ENCODE peak calls at places on chromosomes 11 and 22, in six cellular contexts. One of them, this sample, is unnamed.

GRCh38 chr11:8597182-8597581 is 3.2 kb upstream of the STK33 start:
- DNase-seq in heart right ventricle: no peak
- DNase-seq in colonic mucosa: no peak
- DNase-seq in GM23338: no peak
- DNase-seq in foreskin fibroblast: peak; percentile 76
- DNase-seq in BE2C: no peak
- DNase-seq in this sample: peak; percentile 68

GRCh38 chr11:119316017-119316728 is 757 bp downstream of the MCAM start:
- DNase-seq in heart right ventricle: peak; percentile 65
- DNase-seq in colonic mucosa: no peak
- DNase-seq in GM23338: no peak
- DNase-seq in foreskin fibroblast: no peak
- DNase-seq in BE2C: peak; percentile 74
- DNase-seq in this sample: no peak

GRCh38 chr11:103888541-103888951 is 147.9 kb upstream of the DDI1 start:
- DNase-seq in heart right ventricle: no peak
- DNase-seq in colonic mucosa: no peak
- DNase-seq in GM23338: no peak
- DNase-seq in foreskin fibroblast: no peak
- DNase-seq in BE2C: no peak
- DNase-seq in this sample: no peak

GRCh38 chr11:79440451-79441158 is at the start of gene TENM4:
- DNase-seq in heart right ventricle: peak; percentile 50
- DNase-seq in colonic mucosa: peak; percentile 35
- DNase-seq in GM23338: peak; percentile 49
- DNase-seq in foreskin fibroblast: peak; percentile 94
- DNase-seq in BE2C: peak; percentile 81
- DNase-seq in this sample: peak; percentile 78

GRCh38 chr11:73249858-73250773 is 22.0 kb upstream of the P2RY6 start:
- DNase-seq in heart right ventricle: no peak
- DNase-seq in colonic mucosa: no peak
- DNase-seq in GM23338: no peak
- DNase-seq in foreskin fibroblast: no peak
- DNase-seq in BE2C: no peak
- DNase-seq in this sample: no peak

GRCh38 chr11:11620966-11621880 is 582 bp downstream of the GALNT18 start:
- DNase-seq in heart right ventricle: peak; percentile 33
- DNase-seq in colonic mucosa: peak; percentile 27
- DNase-seq in GM23338: peak; percentile 50
- DNase-seq in foreskin fibroblast: peak; percentile 68
- DNase-seq in BE2C: no peak
- DNase-seq in this sample: no peak

GRCh38 chr22:46054878-46055158 is 77.9 kb upstream of the WNT7B start:
- DNase-seq in heart right ventricle: no peak
- DNase-seq in colonic mucosa: no peak
- DNase-seq in GM23338: no peak
- DNase-seq in foreskin fibroblast: no peak
- DNase-seq in BE2C: no peak
- DNase-seq in this sample: no peak

GRCh38 chr11:64814712-64815187 is 4.4 kb upstream of the MEN1 start:
- DNase-seq in heart right ventricle: no peak
- DNase-seq in colonic mucosa: no peak
- DNase-seq in GM23338: no peak
- DNase-seq in foreskin fibroblast: no peak
- DNase-seq in BE2C: no peak
- DNase-seq in this sample: no peak

GRCh38 chr11:23866641-23867040 is 630.2 kb upstream of the LUZP2 start:
- DNase-seq in heart right ventricle: no peak
- DNase-seq in colonic mucosa: no peak
- DNase-seq in GM23338: no peak
- DNase-seq in foreskin fibroblast: peak; percentile 6
- DNase-seq in BE2C: no peak
- DNase-seq in this sample: no peak

GRCh38 chr11:116460156-116460965 is 312.4 kb downstream of the BUD13 start:
- DNase-seq in heart right ventricle: no peak
- DNase-seq in colonic mucosa: peak; percentile 36
- DNase-seq in GM23338: no peak
- DNase-seq in foreskin fibroblast: no peak
- DNase-seq in BE2C: peak; percentile 65
- DNase-seq in this sample: no peak

GRCh38 chr22:40853961-40854360 is 2.5 kb downstream of the ST13 start:
- DNase-seq in heart right ventricle: no peak
- DNase-seq in colonic mucosa: no peak
- DNase-seq in GM23338: no peak
- DNase-seq in foreskin fibroblast: peak; percentile 30
- DNase-seq in BE2C: no peak
- DNase-seq in this sample: no peak

GRCh38 chr11:61797263-61797944 is 4.7 kb downstream of the FEN1 start:
- DNase-seq in heart right ventricle: peak; percentile 86
- DNase-seq in colonic mucosa: peak; percentile 82
- DNase-seq in GM23338: peak; percentile 85
- DNase-seq in foreskin fibroblast: peak; percentile 90
- DNase-seq in BE2C: peak; percentile 67
- DNase-seq in this sample: peak; percentile 49

GRCh38 chr11:19441752-19442553 is 201.2 kb upstream of the E2F8 start:
- DNase-seq in heart right ventricle: peak; percentile 45
- DNase-seq in colonic mucosa: no peak
- DNase-seq in GM23338: no peak
- DNase-seq in foreskin fibroblast: peak; percentile 95
- DNase-seq in BE2C: peak; percentile 66
- DNase-seq in this sample: peak; percentile 90

GRCh38 chr11:122727101-122727929 is 71.8 kb downstream of the UBASH3B start:
- DNase-seq in heart right ventricle: no peak
- DNase-seq in colonic mucosa: no peak
- DNase-seq in GM23338: no peak
- DNase-seq in foreskin fibroblast: peak; percentile 73
- DNase-seq in BE2C: no peak
- DNase-seq in this sample: no peak

GRCh38 chr22:50000587-50001387 is 11.8 kb downstream of the IL17REL start:
- DNase-seq in heart right ventricle: no peak
- DNase-seq in colonic mucosa: no peak
- DNase-seq in GM23338: no peak
- DNase-seq in foreskin fibroblast: no peak
- DNase-seq in BE2C: no peak
- DNase-seq in this sample: no peak

GRCh38 chr11:112042161-112042960 is 17.2 kb downstream of the DLAT start:
- DNase-seq in heart right ventricle: no peak
- DNase-seq in colonic mucosa: no peak
- DNase-seq in GM23338: no peak
- DNase-seq in foreskin fibroblast: no peak
- DNase-seq in BE2C: no peak
- DNase-seq in this sample: no peak

GRCh38 chr22:36027960-36028645 is 521 bp downstream of the RBFOX2 start:
- DNase-seq in heart right ventricle: peak; percentile 36
- DNase-seq in colonic mucosa: peak; percentile 41
- DNase-seq in GM23338: peak; percentile 74
- DNase-seq in foreskin fibroblast: no peak
- DNase-seq in BE2C: no peak
- DNase-seq in this sample: no peak

GRCh38 chr22:43060213-43060612 is 29.0 kb downstream of the TTLL1 start:
- DNase-seq in heart right ventricle: no peak
- DNase-seq in colonic mucosa: peak; percentile 45
- DNase-seq in GM23338: peak; percentile 80
- DNase-seq in foreskin fibroblast: peak; percentile 28
- DNase-seq in BE2C: peak; percentile 72
- DNase-seq in this sample: no peak

GRCh38 chr11:87491381-87491780 is 453.6 kb downstream of the TMEM135 start:
- DNase-seq in heart right ventricle: no peak
- DNase-seq in colonic mucosa: no peak
- DNase-seq in GM23338: no peak
- DNase-seq in foreskin fibroblast: no peak
- DNase-seq in BE2C: no peak
- DNase-seq in this sample: no peak

GRCh38 chr11:24575392-24575791 is 78.5 kb downstream of the LUZP2 start:
- DNase-seq in heart right ventricle: no peak
- DNase-seq in colonic mucosa: no peak
- DNase-seq in GM23338: no peak
- DNase-seq in foreskin fibroblast: peak; percentile 8
- DNase-seq in BE2C: no peak
- DNase-seq in this sample: no peak

GRCh38 chr11:64675417-64676252 is 47.4 kb downstream of the NRXN2 start:
- DNase-seq in heart right ventricle: peak; percentile 87
- DNase-seq in colonic mucosa: peak; percentile 29
- DNase-seq in GM23338: no peak
- DNase-seq in foreskin fibroblast: peak; percentile 91
- DNase-seq in BE2C: peak; percentile 89
- DNase-seq in this sample: peak; percentile 83

GRCh38 chr11:2731285-2732125 is 31.7 kb upstream of the KCNQ1OT1 start:
- DNase-seq in heart right ventricle: no peak
- DNase-seq in colonic mucosa: no peak
- DNase-seq in GM23338: no peak
- DNase-seq in foreskin fibroblast: no peak
- DNase-seq in BE2C: no peak
- DNase-seq in this sample: no peak

GRCh38 chr11:11427185-11427944 is 74.3 kb upstream of the CSNK2A3 start:
- DNase-seq in heart right ventricle: no peak
- DNase-seq in colonic mucosa: no peak
- DNase-seq in GM23338: no peak
- DNase-seq in foreskin fibroblast: no peak
- DNase-seq in BE2C: no peak
- DNase-seq in this sample: no peak

GRCh38 chr22:39431821-39432251 is 25.0 kb upstream of the MGAT3 start:
- DNase-seq in heart right ventricle: peak; percentile 76
- DNase-seq in colonic mucosa: no peak
- DNase-seq in GM23338: no peak
- DNase-seq in foreskin fibroblast: peak; percentile 63
- DNase-seq in BE2C: no peak
- DNase-seq in this sample: no peak

DNA sequence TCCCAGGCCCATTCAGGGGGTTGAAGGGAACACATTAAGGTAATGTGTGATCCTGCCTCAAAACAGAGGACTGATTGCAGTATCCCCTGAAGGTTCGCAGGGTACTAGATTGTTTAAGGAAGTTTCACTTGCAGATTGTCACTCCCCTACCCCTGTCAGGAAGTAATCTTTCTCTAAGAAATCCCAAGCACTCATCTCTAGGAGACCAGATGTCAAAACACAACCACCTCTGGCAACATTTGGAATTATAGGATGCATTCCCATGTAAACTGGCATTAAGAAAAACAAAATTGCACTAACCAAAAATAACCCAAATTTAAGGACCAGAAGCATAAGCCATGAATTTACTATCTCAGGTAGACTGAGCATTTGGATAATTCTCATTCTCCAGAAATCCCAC is 1.6 kb downstream of the MRPL17 start:
- DNase-seq in heart right ventricle: no peak
- DNase-seq in colonic mucosa: no peak
- DNase-seq in GM23338: no peak
- DNase-seq in foreskin fibroblast: no peak
- DNase-seq in BE2C: no peak
- DNase-seq in this sample: no peak
- H3K4me3 ChIP-seq in heart right ventricle: peak overlapping the region; percentile 77
- H3K4me3 ChIP-seq in colonic mucosa: no peak overlapping the region
- H3K4me3 ChIP-seq in GM23338: peak overlapping the region; percentile 82
- H3K4me3 ChIP-seq in foreskin fibroblast: peak overlapping the region; percentile 97
- H3K4me3 ChIP-seq in BE2C: peak overlapping the region; percentile 78
- H3K4me3 ChIP-seq in this sample: peak overlapping the region; percentile 86

DNA sequence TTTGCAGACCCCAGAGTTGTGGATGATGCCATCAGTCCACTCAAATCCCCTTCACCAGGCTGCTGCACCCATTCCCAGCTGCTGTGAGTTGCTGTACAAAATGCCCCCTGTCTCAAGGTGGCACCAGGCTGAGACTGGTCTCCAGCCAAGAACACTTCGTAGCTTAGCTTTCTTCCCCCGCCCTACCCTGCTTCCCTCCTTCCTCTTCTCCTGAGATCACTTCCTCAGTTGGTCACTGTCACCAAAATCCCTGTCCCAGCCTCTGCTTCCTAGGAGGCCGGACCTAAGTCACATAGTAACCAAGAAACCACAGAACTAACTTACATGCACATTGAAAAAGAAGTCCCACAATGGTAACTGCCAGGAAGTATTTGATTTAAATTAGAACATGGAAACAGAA is 18.4 kb upstream of the ARRB1 start:
- DNase-seq in heart right ventricle: no peak
- DNase-seq in colonic mucosa: no peak
- DNase-seq in GM23338: no peak
- DNase-seq in foreskin fibroblast: no peak
- DNase-seq in BE2C: no peak
- DNase-seq in this sample: no peak
- H3K4me3 ChIP-seq in heart right ventricle: no peak overlapping the region
- H3K4me3 ChIP-seq in colonic mucosa: no peak overlapping the region
- H3K4me3 ChIP-seq in GM23338: no peak overlapping the region
- H3K4me3 ChIP-seq in foreskin fibroblast: no peak overlapping the region
- H3K4me3 ChIP-seq in BE2C: no peak overlapping the region
- H3K4me3 ChIP-seq in this sample: no peak overlapping the region

GRCh38 chr11:12862761-12863469 is 146.2 kb upstream of the RASSF10 start:
- DNase-seq in heart right ventricle: peak; percentile 28
- DNase-seq in colonic mucosa: no peak
- DNase-seq in GM23338: peak; percentile 92
- DNase-seq in foreskin fibroblast: peak; percentile 89
- DNase-seq in BE2C: peak; percentile 58
- DNase-seq in this sample: peak; percentile 67
- H3K4me3 ChIP-seq in heart right ventricle: peak overlapping the region; percentile 1
- H3K4me3 ChIP-seq in colonic mucosa: no peak overlapping the region
- H3K4me3 ChIP-seq in GM23338: peak overlapping the region; percentile 30
- H3K4me3 ChIP-seq in foreskin fibroblast: peak overlapping the region; percentile 27
- H3K4me3 ChIP-seq in BE2C: no peak overlapping the region
- H3K4me3 ChIP-seq in this sample: no peak overlapping the region

DNA sequence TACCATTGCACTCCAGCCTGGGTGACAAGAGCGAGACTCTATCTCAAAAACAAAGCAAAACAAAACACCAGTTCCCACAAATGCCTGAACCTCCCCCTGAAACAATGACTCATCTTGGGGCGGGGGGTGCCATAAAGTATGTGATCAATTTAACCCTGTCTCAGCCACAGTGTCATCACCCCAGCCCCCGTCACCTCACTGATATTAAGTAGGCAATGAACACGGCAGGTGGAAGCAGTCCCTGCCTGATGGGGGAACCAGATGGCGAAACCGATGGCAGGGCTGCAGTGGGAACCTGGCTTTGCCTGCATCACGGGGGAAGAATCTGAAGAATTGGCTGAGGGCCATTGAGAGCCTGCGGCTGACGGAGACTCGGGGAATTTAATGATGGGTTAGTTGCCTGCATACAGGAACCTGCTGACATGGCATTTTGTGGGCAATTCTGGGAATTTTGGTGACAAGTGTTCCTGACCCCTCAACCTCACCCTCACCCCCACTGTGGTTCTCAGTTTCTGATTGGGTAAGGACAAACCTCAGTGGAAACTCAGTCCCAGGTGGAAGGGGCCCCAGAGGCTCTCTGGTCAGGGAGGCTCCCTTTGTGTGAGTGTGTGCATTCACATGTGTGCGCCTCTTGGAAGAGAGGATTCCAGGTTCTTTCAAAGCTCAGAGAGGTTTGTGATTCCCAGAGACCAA is 39.1 kb upstream of the SHISAL1 start:
- DNase-seq in heart right ventricle: no peak
- DNase-seq in colonic mucosa: no peak
- DNase-seq in GM23338: peak; percentile 70
- DNase-seq in foreskin fibroblast: peak; percentile 95
- DNase-seq in BE2C: peak; percentile 64
- DNase-seq in this sample: peak; percentile 59
- H3K4me3 ChIP-seq in heart right ventricle: no peak overlapping the region
- H3K4me3 ChIP-seq in colonic mucosa: no peak overlapping the region
- H3K4me3 ChIP-seq in GM23338: no peak overlapping the region
- H3K4me3 ChIP-seq in foreskin fibroblast: no peak overlapping the region
- H3K4me3 ChIP-seq in BE2C: no peak overlapping the region
- H3K4me3 ChIP-seq in this sample: no peak overlapping the region